ENCODE peak calls at places on chromosomes 7 and 10, in seven cellular contexts. One of them, this sample, is unnamed.

GRCh38 chr7:33757050-33757449 is 148.3 kb upstream of the BMPER start:
- DNase-seq in A549: no peak
- DNase-seq in left lung: no peak
- DNase-seq in aorta: no peak
- DNase-seq in MM.1S: no peak
- DNase-seq in tibial artery: no peak
- DNase-seq in fibroblast of lung: peak; percentile 89
- DNase-seq in this sample: no peak

GRCh38 chr10:24331457-24331856 is 122.5 kb downstream of the KIAA1217 start:
- DNase-seq in A549: peak; percentile 12
- DNase-seq in left lung: no peak
- DNase-seq in aorta: no peak
- DNase-seq in MM.1S: no peak
- DNase-seq in tibial artery: no peak
- DNase-seq in fibroblast of lung: peak; percentile 78
- DNase-seq in this sample: no peak

GRCh38 chr7:127437772-127438330 is 45.3 kb upstream of the ZNF800 start:
- DNase-seq in A549: no peak
- DNase-seq in left lung: no peak
- DNase-seq in aorta: no peak
- DNase-seq in MM.1S: no peak
- DNase-seq in tibial artery: no peak
- DNase-seq in fibroblast of lung: peak; percentile 87
- DNase-seq in this sample: no peak

GRCh38 chr7:158732483-158733219 is 28.0 kb upstream of the NCAPG2 start:
- DNase-seq in A549: no peak
- DNase-seq in left lung: no peak
- DNase-seq in aorta: no peak
- DNase-seq in MM.1S: no peak
- DNase-seq in tibial artery: no peak
- DNase-seq in fibroblast of lung: no peak
- DNase-seq in this sample: no peak

GRCh38 chr10:87045434-87045938 is 25.4 kb downstream of the FAM25A start:
- DNase-seq in A549: no peak
- DNase-seq in left lung: no peak
- DNase-seq in aorta: no peak
- DNase-seq in MM.1S: no peak
- DNase-seq in tibial artery: no peak
- DNase-seq in fibroblast of lung: no peak
- DNase-seq in this sample: no peak

GRCh38 chr10:62049815-62050626 is 148.5 kb downstream of the ARID5B start:
- DNase-seq in A549: no peak
- DNase-seq in left lung: no peak
- DNase-seq in aorta: no peak
- DNase-seq in MM.1S: peak; percentile 62
- DNase-seq in tibial artery: no peak
- DNase-seq in fibroblast of lung: peak; percentile 24
- DNase-seq in this sample: no peak

GRCh38 chr10:29514306-29514705 is 120.5 kb downstream of the SVIL start:
- DNase-seq in A549: no peak
- DNase-seq in left lung: no peak
- DNase-seq in aorta: no peak
- DNase-seq in MM.1S: no peak
- DNase-seq in tibial artery: no peak
- DNase-seq in fibroblast of lung: no peak
- DNase-seq in this sample: no peak

GRCh38 chr10:100730739-100731602 is 14.4 kb upstream of the PAX2 start:
- DNase-seq in A549: peak; percentile 71
- DNase-seq in left lung: peak; percentile 48
- DNase-seq in aorta: peak; percentile 73
- DNase-seq in MM.1S: peak; percentile 56
- DNase-seq in tibial artery: no peak
- DNase-seq in fibroblast of lung: peak; percentile 18
- DNase-seq in this sample: no peak

GRCh38 chr7:94908204-94909022 is 1.0 kb downstream of the PPP1R9A start:
- DNase-seq in A549: peak; percentile 57
- DNase-seq in left lung: peak; percentile 41
- DNase-seq in aorta: peak; percentile 76
- DNase-seq in MM.1S: no peak
- DNase-seq in tibial artery: no peak
- DNase-seq in fibroblast of lung: peak; percentile 33
- DNase-seq in this sample: peak; percentile 76

GRCh38 chr7:104317944-104318629 is 10.3 kb upstream of the LHFPL3 start:
- DNase-seq in A549: no peak
- DNase-seq in left lung: no peak
- DNase-seq in aorta: no peak
- DNase-seq in MM.1S: no peak
- DNase-seq in tibial artery: no peak
- DNase-seq in fibroblast of lung: no peak
- DNase-seq in this sample: no peak

GRCh38 chr7:366171-366916 is 76.4 kb downstream of the FOXL3 start:
- DNase-seq in A549: no peak
- DNase-seq in left lung: no peak
- DNase-seq in aorta: peak; percentile 49
- DNase-seq in MM.1S: no peak
- DNase-seq in tibial artery: no peak
- DNase-seq in fibroblast of lung: peak; percentile 15
- DNase-seq in this sample: no peak

GRCh38 chr7:127726481-127726880 is 74.5 kb downstream of the SND1 start:
- DNase-seq in A549: no peak
- DNase-seq in left lung: no peak
- DNase-seq in aorta: no peak
- DNase-seq in MM.1S: no peak
- DNase-seq in tibial artery: no peak
- DNase-seq in fibroblast of lung: no peak
- DNase-seq in this sample: no peak

GRCh38 chr7:132125096-132125495 is 451.2 kb downstream of the PLXNA4 start:
- DNase-seq in A549: no peak
- DNase-seq in left lung: no peak
- DNase-seq in aorta: no peak
- DNase-seq in MM.1S: no peak
- DNase-seq in tibial artery: no peak
- DNase-seq in fibroblast of lung: no peak
- DNase-seq in this sample: no peak

GRCh38 chr7:3393862-3394261 is 92.8 kb downstream of the SDK1 start:
- DNase-seq in A549: peak; percentile 4
- DNase-seq in left lung: no peak
- DNase-seq in aorta: no peak
- DNase-seq in MM.1S: no peak
- DNase-seq in tibial artery: no peak
- DNase-seq in fibroblast of lung: no peak
- DNase-seq in this sample: no peak

GRCh38 chr10:72038458-72039001 is 49.8 kb downstream of the SPOCK2 start:
- DNase-seq in A549: no peak
- DNase-seq in left lung: no peak
- DNase-seq in aorta: no peak
- DNase-seq in MM.1S: no peak
- DNase-seq in tibial artery: no peak
- DNase-seq in fibroblast of lung: peak; percentile 54
- DNase-seq in this sample: no peak

DNA sequence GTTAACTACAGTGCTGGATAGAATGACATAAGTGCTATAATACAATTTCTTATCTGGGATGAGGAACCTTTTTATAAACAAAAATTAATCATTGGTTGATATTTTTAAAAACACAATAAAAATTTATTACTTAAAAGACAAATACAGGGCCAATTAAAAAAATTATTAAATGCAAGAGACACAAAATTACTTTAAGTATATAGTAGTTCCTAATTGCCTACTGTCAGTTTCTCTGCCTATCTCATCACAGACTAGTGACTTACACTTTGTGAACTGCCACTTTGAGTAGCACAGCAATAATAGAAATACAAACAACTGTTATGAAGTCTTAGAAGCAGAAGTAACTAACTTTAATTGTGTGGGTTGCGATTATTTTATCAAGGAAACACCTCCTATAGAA is 8.4 kb downstream of the TES start:
- DNase-seq in A549: no peak
- DNase-seq in left lung: no peak
- DNase-seq in aorta: no peak
- DNase-seq in MM.1S: no peak
- DNase-seq in tibial artery: no peak
- DNase-seq in fibroblast of lung: no peak
- DNase-seq in this sample: no peak
- H3K4me1 ChIP-seq in A549: peaks cover 66% of the 10 kb centered on the region
- H3K4me1 ChIP-seq in left lung: peaks cover 23% of the 10 kb centered on the region
- H3K4me1 ChIP-seq in aorta: peaks cover 19% of the 10 kb centered on the region
- H3K4me1 ChIP-seq in MM.1S: peaks cover 22% of the 10 kb centered on the region
- H3K4me1 ChIP-seq in tibial artery: no peaks in the 10 kb centered on the region
- H3K4me1 ChIP-seq in fibroblast of lung: peaks cover 8% of the 10 kb centered on the region
- H3K4me1 ChIP-seq in this sample: peaks cover 6% of the 10 kb centered on the region

GRCh38 chr10:11330383-11331020 is 280.9 kb downstream of the USP6NL start:
- DNase-seq in A549: no peak
- DNase-seq in left lung: no peak
- DNase-seq in aorta: no peak
- DNase-seq in MM.1S: no peak
- DNase-seq in tibial artery: no peak
- DNase-seq in fibroblast of lung: peak; percentile 31
- DNase-seq in this sample: no peak

GRCh38 chr10:11329055-11329673 is 282.3 kb downstream of the USP6NL start:
- DNase-seq in A549: no peak
- DNase-seq in left lung: no peak
- DNase-seq in aorta: no peak
- DNase-seq in MM.1S: no peak
- DNase-seq in tibial artery: no peak
- DNase-seq in fibroblast of lung: no peak
- DNase-seq in this sample: no peak

GRCh38 chr10:11326241-11326640 is 285.2 kb downstream of the USP6NL start:
- DNase-seq in A549: no peak
- DNase-seq in left lung: no peak
- DNase-seq in aorta: no peak
- DNase-seq in MM.1S: no peak
- DNase-seq in tibial artery: no peak
- DNase-seq in fibroblast of lung: no peak
- DNase-seq in this sample: no peak

GRCh38 chr10:11326919-11327318 is 284.5 kb downstream of the USP6NL start:
- DNase-seq in A549: no peak
- DNase-seq in left lung: no peak
- DNase-seq in aorta: no peak
- DNase-seq in MM.1S: no peak
- DNase-seq in tibial artery: no peak
- DNase-seq in fibroblast of lung: no peak
- DNase-seq in this sample: no peak

GRCh38 chr10:11328264-11329054 is 283.0 kb downstream of the USP6NL start:
- DNase-seq in A549: no peak
- DNase-seq in left lung: no peak
- DNase-seq in aorta: no peak
- DNase-seq in MM.1S: no peak
- DNase-seq in tibial artery: no peak
- DNase-seq in fibroblast of lung: no peak
- DNase-seq in this sample: no peak
- H3K4me1 ChIP-seq in A549: no peaks in the 10 kb centered on the region
- H3K4me1 ChIP-seq in left lung: peaks cover 3% of the 10 kb centered on the region
- H3K4me1 ChIP-seq in aorta: peaks cover 8% of the 10 kb centered on the region
- H3K4me1 ChIP-seq in MM.1S: no peaks in the 10 kb centered on the region
- H3K4me1 ChIP-seq in tibial artery: no peaks in the 10 kb centered on the region
- H3K4me1 ChIP-seq in fibroblast of lung: peaks cover 3% of the 10 kb centered on the region
- H3K4me1 ChIP-seq in this sample: no peaks in the 10 kb centered on the region

GRCh38 chr10:128028508-128029279 is 97.5 kb downstream of the MKI67 start:
- DNase-seq in A549: no peak
- DNase-seq in left lung: peak; percentile 15
- DNase-seq in aorta: peak; percentile 67
- DNase-seq in MM.1S: no peak
- DNase-seq in tibial artery: no peak
- DNase-seq in fibroblast of lung: peak; percentile 25
- DNase-seq in this sample: peak; percentile 51
- H3K4me1 ChIP-seq in A549: no peaks in the 10 kb centered on the region
- H3K4me1 ChIP-seq in left lung: no peaks in the 10 kb centered on the region
- H3K4me1 ChIP-seq in aorta: no peaks in the 10 kb centered on the region
- H3K4me1 ChIP-seq in MM.1S: peaks cover 26% of the 10 kb centered on the region
- H3K4me1 ChIP-seq in tibial artery: no peaks in the 10 kb centered on the region
- H3K4me1 ChIP-seq in fibroblast of lung: no peaks in the 10 kb centered on the region
- H3K4me1 ChIP-seq in this sample: no peaks in the 10 kb centered on the region

GRCh38 chr7:44999245-45000095 is 531 bp upstream of the CCM2 start:
- DNase-seq in A549: peak; percentile 99
- DNase-seq in left lung: peak; percentile 100
- DNase-seq in aorta: peak; percentile 99
- DNase-seq in MM.1S: peak; percentile 99
- DNase-seq in tibial artery: peak; percentile 99
- DNase-seq in fibroblast of lung: peak; percentile 99
- DNase-seq in this sample: peak; percentile 100

GRCh38 chr7:45003789-45004188 is 3.8 kb downstream of the CCM2 start:
- DNase-seq in A549: no peak
- DNase-seq in left lung: no peak
- DNase-seq in aorta: no peak
- DNase-seq in MM.1S: no peak
- DNase-seq in tibial artery: no peak
- DNase-seq in fibroblast of lung: no peak
- DNase-seq in this sample: no peak

GRCh38 chr7:45000096-45001032 is at the start of gene CCM2:
- DNase-seq in A549: no peak
- DNase-seq in left lung: peak; percentile 56
- DNase-seq in aorta: peak; percentile 86
- DNase-seq in MM.1S: peak; percentile 35
- DNase-seq in tibial artery: peak; percentile 37
- DNase-seq in fibroblast of lung: peak; percentile 57
- DNase-seq in this sample: peak; percentile 56

GRCh38 chr7:45001138-45001694 is 1.2 kb downstream of the CCM2 start:
- DNase-seq in A549: no peak
- DNase-seq in left lung: peak; percentile 47
- DNase-seq in aorta: no peak
- DNase-seq in MM.1S: peak; percentile 97
- DNase-seq in tibial artery: no peak
- DNase-seq in fibroblast of lung: peak; percentile 54
- DNase-seq in this sample: no peak

GRCh38 chr7:45001826-45002225 is 1.8 kb downstream of the CCM2 start:
- DNase-seq in A549: no peak
- DNase-seq in left lung: no peak
- DNase-seq in aorta: no peak
- DNase-seq in MM.1S: no peak
- DNase-seq in tibial artery: no peak
- DNase-seq in fibroblast of lung: no peak
- DNase-seq in this sample: no peak
- H3K4me1 ChIP-seq in A549: peaks cover 10% of the 10 kb centered on the region
- H3K4me1 ChIP-seq in left lung: peaks cover 19% of the 10 kb centered on the region
- H3K4me1 ChIP-seq in aorta: no peaks in the 10 kb centered on the region
- H3K4me1 ChIP-seq in MM.1S: peaks cover 40% of the 10 kb centered on the region
- H3K4me1 ChIP-seq in tibial artery: no peaks in the 10 kb centered on the region
- H3K4me1 ChIP-seq in fibroblast of lung: peaks cover 4% of the 10 kb centered on the region
- H3K4me1 ChIP-seq in this sample: peaks cover 7% of the 10 kb centered on the region

GRCh38 chr7:131107343-131108211 is 220.1 kb upstream of the MKLN1 start:
- DNase-seq in A549: peak; percentile 88
- DNase-seq in left lung: peak; percentile 83
- DNase-seq in aorta: peak; percentile 82
- DNase-seq in MM.1S: peak; percentile 94
- DNase-seq in tibial artery: peak; percentile 90
- DNase-seq in fibroblast of lung: peak; percentile 73
- DNase-seq in this sample: peak; percentile 73
- H3K4me1 ChIP-seq in A549: peaks cover 36% of the 10 kb centered on the region
- H3K4me1 ChIP-seq in left lung: peaks cover 39% of the 10 kb centered on the region
- H3K4me1 ChIP-seq in aorta: peaks cover 4% of the 10 kb centered on the region
- H3K4me1 ChIP-seq in MM.1S: peaks cover 45% of the 10 kb centered on the region
- H3K4me1 ChIP-seq in tibial artery: no peaks in the 10 kb centered on the region
- H3K4me1 ChIP-seq in fibroblast of lung: peaks cover 27% of the 10 kb centered on the region
- H3K4me1 ChIP-seq in this sample: peaks cover 29% of the 10 kb centered on the region

This sample was measured in pancreas.